ENCODE peak calls at places on chromosomes 3 and 15, in nine cellular contexts. U, S, O, R, Y, E, C, B and D are unnamed samples.

GRCh38 chr3:108035751-108036150 is 55.1 kb downstream of the CD47 start:
- DNase-seq in U (no peak), S (no peak), O (no peak), R (no peak), Y (no peak), E (peak; percentile 8), C (no peak), B (no peak), D (no peak)

GRCh38 chr3:115905871-115906270 is 282.6 kb downstream of the GAP43 start:
- DNase-seq in U (no peak), S (no peak), O (no peak), R (no peak), Y (no peak), E (no peak), C (no peak), B (no peak), D (no peak)

GRCh38 chr3:55407426-55407820 is 79.7 kb downstream of the WNT5A start:
- DNase-seq in U (no peak), S (no peak), O (no peak), R (no peak), Y (no peak), E (no peak), C (no peak), B (no peak), D (no peak)

GRCh38 chr15:57914350-57915055 is 151.0 kb downstream of the ALDH1A2 start:
- DNase-seq in U (no peak), S (no peak), O (no peak), R (no peak), Y (no peak), E (no peak), C (no peak), B (no peak), D (no peak)

GRCh38 chr3:29693863-29694262 is 413.0 kb downstream of the RBMS3 start:
- DNase-seq in U (no peak), S (no peak), O (peak; percentile 6), R (no peak), Y (no peak), E (peak; percentile 90), C (no peak), B (peak; percentile 98), D (no peak)

GRCh38 chr3:69370156-69370944 is 15.5 kb downstream of the FRMD4B start:
- DNase-seq in U (peak; percentile 22), S (peak; percentile 68), O (no peak), R (peak; percentile 84), Y (no peak), E (no peak), C (peak; percentile 39), B (no peak), D (peak; percentile 21)

GRCh38 chr3:66037330-66037985 is 1.3 kb downstream of the MAGI1 start:
- DNase-seq in U (no peak), S (peak; percentile 69), O (peak; percentile 50), R (peak; percentile 71), Y (peak; percentile 34), E (peak; percentile 48), C (peak; percentile 67), B (peak; percentile 70), D (no peak)

GRCh38 chr3:11603628-11604027 is 40.1 kb downstream of the VGLL4 start:
- DNase-seq in U (no peak), S (no peak), O (no peak), R (peak; percentile 82), Y (no peak), E (peak; percentile 86), C (no peak), B (peak; percentile 92), D (no peak)

GRCh38 chr15:53695365-53695764 is 64.1 kb downstream of the WDR72 start:
- DNase-seq in U (no peak), S (no peak), O (no peak), R (no peak), Y (no peak), E (no peak), C (no peak), B (no peak), D (no peak)

GRCh38 chr3:56812749-56813655 is 11.3 kb upstream of the ARHGEF3 start:
- DNase-seq in U (no peak), S (no peak), O (no peak), R (no peak), Y (no peak), E (peak; percentile 59), C (no peak), B (peak; percentile 58), D (no peak)

GRCh38 chr15:66165856-66166255 is 87.7 kb downstream of the MEGF11 start:
- DNase-seq in U (no peak), S (no peak), O (no peak), R (no peak), Y (no peak), E (no peak), C (no peak), B (no peak), D (no peak)

GRCh38 chr15:89226359-89227221 is 5.2 kb upstream of the RLBP1 start:
- DNase-seq in U (no peak), S (peak; percentile 28), O (no peak), R (no peak), Y (no peak), E (no peak), C (peak; percentile 39), B (no peak), D (no peak)

GRCh38 chr3:133152821-133153220 is 114.6 kb downstream of the TMEM108 start:
- DNase-seq in U (no peak), S (no peak), O (no peak), R (no peak), Y (no peak), E (no peak), C (no peak), B (no peak), D (no peak)

GRCh38 chr15:61155741-61156700 is 73.1 kb downstream of the RORA start:
- DNase-seq in U (no peak), S (no peak), O (no peak), R (peak; percentile 86), Y (no peak), E (peak; percentile 89), C (no peak), B (peak; percentile 42), D (no peak)

GRCh38 chr3:59451041-59451763 is 401.4 kb upstream of the CFAP20DC start:
- DNase-seq in U (peak; percentile 96), S (no peak), O (no peak), R (no peak), Y (peak; percentile 46), E (no peak), C (no peak), B (peak; percentile 16), D (peak; percentile 80)

GRCh38 chr3:196650740-196651311 is 11.3 kb downstream of the NRROS start:
- DNase-seq in U (no peak), S (no peak), O (no peak), R (peak; percentile 76), Y (no peak), E (peak; percentile 98), C (no peak), B (peak; percentile 98), D (no peak)

DNA sequence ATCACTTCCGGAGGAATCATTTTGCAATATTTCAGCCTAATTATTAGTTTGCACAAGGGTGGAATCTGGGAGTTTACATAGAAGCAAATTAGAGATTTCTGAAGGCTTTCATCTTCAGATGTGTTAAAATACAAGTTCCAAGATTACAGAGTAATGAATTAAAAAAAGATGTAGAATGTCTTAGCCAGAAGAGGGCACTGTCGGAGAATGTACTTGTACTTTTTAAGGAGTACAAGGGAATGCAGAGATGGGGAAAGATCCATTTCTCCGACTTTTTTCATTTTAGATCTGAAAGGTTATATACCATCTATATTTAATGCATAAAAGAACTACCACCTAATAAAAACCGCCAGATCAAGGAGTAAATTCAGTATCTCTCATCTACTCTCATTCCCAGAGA is 43.1 kb upstream of the WDR5B start:
- DNase-seq in U (peak; percentile 30), S (no peak), O (no peak), R (no peak), Y (no peak), E (peak; percentile 72), C (no peak), B (peak; percentile 48), D (no peak)
- TF ChIP-seq CTCF in U (peak; percentile 35), S (peak; percentile 11), O (peak; percentile 16), R (no peak), Y (peak; percentile 51), E (peak; percentile 65), C (peak; percentile 34), B (peak; percentile 33), D (peak; percentile 70)

GRCh38 chr15:47743886-47744285 is 26.6 kb downstream of the SEMA6D start:
- DNase-seq in U (no peak), S (no peak), O (no peak), R (no peak), Y (no peak), E (no peak), C (no peak), B (no peak), D (no peak)

GRCh38 chr15:47744496-47744895 is 27.2 kb downstream of the SEMA6D start:
- DNase-seq in U (no peak), S (no peak), O (no peak), R (no peak), Y (no peak), E (no peak), C (no peak), B (no peak), D (no peak)

GRCh38 chr15:47746516-47746915 is 29.2 kb downstream of the SEMA6D start:
- DNase-seq in U (no peak), S (no peak), O (no peak), R (no peak), Y (no peak), E (no peak), C (no peak), B (no peak), D (no peak)

GRCh38 chr15:47743385-47743784 is 26.1 kb downstream of the SEMA6D start:
- DNase-seq in U (no peak), S (no peak), O (no peak), R (no peak), Y (no peak), E (no peak), C (no peak), B (no peak), D (no peak)

GRCh38 chr15:47744973-47745372 is 27.7 kb downstream of the SEMA6D start:
- DNase-seq in U (no peak), S (no peak), O (no peak), R (no peak), Y (no peak), E (no peak), C (no peak), B (no peak), D (no peak)
- TF ChIP-seq CTCF in U (no peak), S (no peak), O (no peak), R (no peak), Y (no peak), E (no peak), C (no peak), B (no peak), D (no peak)

GRCh38 chr3:182704926-182705325 is 88.4 kb upstream of the ATP11B start:
- DNase-seq in U (no peak), S (no peak), O (no peak), R (no peak), Y (no peak), E (no peak), C (no peak), B (no peak), D (no peak)
- TF ChIP-seq CTCF in U (no peak), S (no peak), O (no peak), R (no peak), Y (no peak), E (no peak), C (no peak), B (no peak), D (no peak)

DNA sequence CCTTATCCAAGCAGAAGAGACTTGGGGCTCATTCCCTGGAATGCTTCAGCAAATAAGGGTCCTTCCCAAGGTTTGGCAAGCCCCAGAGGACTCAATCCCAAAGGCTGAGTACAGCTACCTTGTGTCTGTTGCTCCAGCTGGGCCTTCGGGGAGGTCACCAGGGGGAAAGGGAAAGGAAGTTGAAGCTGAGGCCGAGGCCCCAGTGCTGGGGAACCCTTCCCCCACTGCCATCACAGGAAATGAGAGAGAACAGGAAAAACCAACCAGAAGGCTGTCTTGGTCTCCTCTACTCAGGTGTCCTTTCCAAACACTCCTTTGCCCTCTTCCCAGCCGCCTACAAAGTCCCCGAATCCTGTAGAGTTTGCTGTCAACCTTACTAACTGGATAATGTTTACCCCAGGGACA is 5.7 kb downstream of the CSRNP1 start:
- DNase-seq in U (peak; percentile 84), S (no peak), O (peak; percentile 55), R (no peak), Y (no peak), E (peak; percentile 51), C (no peak), B (peak; percentile 48), D (peak; percentile 66)
- TF ChIP-seq CTCF in U (no peak), S (no peak), O (no peak), R (no peak), Y (no peak), E (no peak), C (no peak), B (no peak), D (no peak)